ENCODE peak calls at places on chromosomes 13 and 19, in ten cellular contexts. W is tibial nerve, T is PC-3, R is breast epithelium, P is adrenal gland, X is GM23338, A is upper lobe of right lung, Y is psoas muscle, V is AG04450, C is left ventricle myocardium inferior. O is an unnamed sample.

GRCh38 chr13:18944501-18945068 is 237.0 kb downstream of the TUBA3C start:
- DNase-seq in W (no peak), T (no peak), R (no peak), P (no peak), X (no peak), A (peak; percentile 61), Y (no peak), V (no peak), C (no peak), O (no peak)

GRCh38 chr13:97004096-97004876 is 10.0 kb upstream of the OXGR1 start:
- DNase-seq in W (no peak), T (peak; percentile 26), R (no peak), P (no peak), X (no peak), A (no peak), Y (no peak), V (peak; percentile 18), C (no peak), O (no peak)

GRCh38 chr19:13053761-13054604 is 48.7 kb downstream of the LYL1 start:
- DNase-seq in W (peak; percentile 83), T (peak; percentile 99), R (peak; percentile 94), P (peak; percentile 50), X (peak; percentile 50), A (peak; percentile 90), Y (peak; percentile 87), V (peak; percentile 92), C (peak; percentile 93), O (no peak)

GRCh38 chr19:17946965-17947784 is 14.4 kb downstream of the CCDC124 start:
- DNase-seq in W (no peak), T (no peak), R (no peak), P (no peak), X (peak; percentile 63), A (no peak), Y (peak; percentile 27), V (no peak), C (no peak), O (no peak)

GRCh38 chr13:48121733-48122132 is 26.8 kb upstream of the MED4 start:
- DNase-seq in W (no peak), T (no peak), R (no peak), P (no peak), X (no peak), A (no peak), Y (no peak), V (no peak), C (no peak), O (no peak)

GRCh38 chr13:110937511-110938303 is 22.8 kb upstream of the ANKRD10 start:
- DNase-seq in W (no peak), T (no peak), R (no peak), P (no peak), X (no peak), A (no peak), Y (no peak), V (no peak), C (no peak), O (no peak)

GRCh38 chr13:44231786-44232516 is 141.7 kb upstream of the SERP2 start:
- DNase-seq in W (peak; percentile 52), T (peak; percentile 97), R (peak; percentile 90), P (peak; percentile 91), X (peak; percentile 77), A (peak; percentile 88), Y (peak; percentile 72), V (peak; percentile 74), C (no peak), O (no peak)

GRCh38 chr13:39051157-39051556 is 12.9 kb downstream of the NHLRC3 start:
- DNase-seq in W (no peak), T (peak; percentile 52), R (no peak), P (no peak), X (peak; percentile 46), A (no peak), Y (no peak), V (no peak), C (no peak), O (peak; percentile 22)

GRCh38 chr19:54114340-54114826 is 1.1 kb downstream of the TFPT start:
- DNase-seq in W (no peak), T (peak; percentile 64), R (no peak), P (no peak), X (peak; percentile 64), A (peak; percentile 76), Y (no peak), V (no peak), C (no peak), O (peak; percentile 48)

GRCh38 chr13:30569901-30570576 is 47.7 kb upstream of the USPL1 start:
- DNase-seq in W (peak; percentile 29), T (peak; percentile 88), R (no peak), P (peak; percentile 83), X (peak; percentile 17), A (no peak), Y (peak; percentile 19), V (peak; percentile 91), C (no peak), O (no peak)

DNA sequence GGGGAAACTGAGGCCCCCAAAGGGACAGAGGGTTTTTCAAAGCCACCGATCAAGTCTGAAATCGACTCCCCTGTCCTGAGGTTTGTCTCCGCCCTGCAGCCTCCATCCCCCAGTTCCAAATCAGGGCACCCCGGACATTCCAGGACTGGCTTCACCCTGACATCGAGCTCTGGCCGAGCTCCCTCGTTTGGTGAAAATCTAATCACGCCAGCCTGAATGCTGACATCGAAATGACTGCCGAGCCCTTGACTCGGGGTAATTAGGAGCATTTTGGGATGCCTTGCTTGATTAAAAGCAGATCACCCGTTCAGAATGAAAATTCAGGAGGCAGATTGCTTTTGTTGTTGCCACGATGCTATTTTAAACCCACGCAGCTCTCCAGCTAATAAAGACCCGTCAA is 34.3 kb downstream of the ZNRF4 start:
- DNase-seq in W (no peak), T (no peak), R (no peak), P (no peak), X (no peak), A (no peak), Y (no peak), V (no peak), C (no peak), O (no peak)
- H3K27me3 ChIP-seq in W (no peaks in the 10 kb centered on the region), T (peaks cover 39% of the 10 kb centered on the region), R (no peaks in the 10 kb centered on the region), P (peaks cover 20% of the 10 kb centered on the region), X (peaks cover under 1% of the 10 kb centered on the region), A (peaks cover 55% of the 10 kb centered on the region), Y (peaks cover 10% of the 10 kb centered on the region), V (peaks cover 34% of the 10 kb centered on the region), C (peaks cover 98% of the 10 kb centered on the region), O (no peaks in the 10 kb centered on the region)

GRCh38 chr19:41922220-41922576 is 6.1 kb downstream of the ERFL start:
- DNase-seq in W (no peak), T (no peak), R (no peak), P (no peak), X (no peak), A (no peak), Y (no peak), V (no peak), C (no peak), O (no peak)

GRCh38 chr19:41921280-41922219 is 6.7 kb downstream of the ERFL start:
- DNase-seq in W (no peak), T (no peak), R (no peak), P (no peak), X (no peak), A (no peak), Y (no peak), V (no peak), C (no peak), O (no peak)

GRCh38 chr19:41924151-41925145 is 3.8 kb downstream of the ERFL start:
- DNase-seq in W (no peak), T (no peak), R (no peak), P (no peak), X (peak; percentile 0), A (no peak), Y (no peak), V (no peak), C (no peak), O (no peak)

GRCh38 chr19:41922585-41922984 is 5.7 kb downstream of the ERFL start:
- DNase-seq in W (no peak), T (no peak), R (no peak), P (no peak), X (no peak), A (no peak), Y (no peak), V (no peak), C (no peak), O (no peak)

DNA sequence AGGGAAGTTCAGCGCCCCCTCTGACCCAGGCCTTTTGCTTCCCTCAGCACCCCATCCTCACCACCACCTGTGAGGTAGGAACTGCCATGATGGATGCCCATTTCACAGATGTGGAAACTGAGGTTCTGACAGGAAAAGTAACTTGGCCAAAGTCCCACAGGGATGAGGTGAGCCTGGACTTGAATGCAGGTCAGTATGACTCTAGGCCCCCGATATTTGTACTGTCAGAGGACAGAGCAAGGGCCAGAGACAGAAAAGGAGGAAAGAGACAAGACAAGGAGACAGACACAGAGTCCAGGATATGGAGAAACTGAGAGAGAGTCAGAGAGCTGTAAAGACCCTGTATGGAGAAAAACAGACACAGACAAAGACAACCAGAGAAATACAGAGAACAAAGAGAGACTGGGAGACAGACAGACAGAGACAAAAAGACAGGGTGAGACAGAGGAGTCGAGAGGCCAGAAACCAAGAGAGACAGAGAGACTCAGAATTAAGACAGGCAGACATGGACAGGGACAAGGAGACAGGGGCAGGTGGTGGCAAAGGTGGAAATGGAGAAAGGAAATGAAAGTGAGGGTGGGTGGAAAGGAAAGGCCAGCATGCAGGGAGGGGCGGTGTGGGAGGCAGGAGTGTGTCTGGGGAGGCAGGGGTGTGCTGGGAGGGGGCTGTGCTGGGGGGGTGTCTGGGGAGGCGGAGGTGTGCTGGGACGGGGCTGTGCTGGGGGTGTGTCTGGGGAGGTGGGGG is 5.0 kb downstream of the ERFL start:
- DNase-seq in W (no peak), T (no peak), R (no peak), P (no peak), X (no peak), A (no peak), Y (no peak), V (no peak), C (no peak), O (no peak)
- H3K27me3 ChIP-seq in W (peaks cover 6% of the 10 kb centered on the region), T (peaks cover 6% of the 10 kb centered on the region), R (peaks cover 3% of the 10 kb centered on the region), P (peaks cover 61% of the 10 kb centered on the region), X (peaks cover 98% of the 10 kb centered on the region), A (peaks cover 71% of the 10 kb centered on the region), Y (peaks cover 47% of the 10 kb centered on the region), V (peaks cover 60% of the 10 kb centered on the region), C (peaks cover 98% of the 10 kb centered on the region), O (no peaks in the 10 kb centered on the region)

GRCh38 chr19:55442372-55443044 is 592 bp downstream of the SHISA7 start:
- DNase-seq in W (no peak), T (no peak), R (no peak), P (no peak), X (peak; percentile 62), A (no peak), Y (no peak), V (no peak), C (no peak), O (no peak)
- H3K27me3 ChIP-seq in W (no peaks in the 10 kb centered on the region), T (peaks cover 55% of the 10 kb centered on the region), R (peaks cover 20% of the 10 kb centered on the region), P (peaks cover 55% of the 10 kb centered on the region), X (peaks cover 92% of the 10 kb centered on the region), A (peaks cover 56% of the 10 kb centered on the region), Y (peaks cover 44% of the 10 kb centered on the region), V (peaks cover 61% of the 10 kb centered on the region), C (peaks cover 97% of the 10 kb centered on the region), O (peaks cover 33% of the 10 kb centered on the region)

DNA sequence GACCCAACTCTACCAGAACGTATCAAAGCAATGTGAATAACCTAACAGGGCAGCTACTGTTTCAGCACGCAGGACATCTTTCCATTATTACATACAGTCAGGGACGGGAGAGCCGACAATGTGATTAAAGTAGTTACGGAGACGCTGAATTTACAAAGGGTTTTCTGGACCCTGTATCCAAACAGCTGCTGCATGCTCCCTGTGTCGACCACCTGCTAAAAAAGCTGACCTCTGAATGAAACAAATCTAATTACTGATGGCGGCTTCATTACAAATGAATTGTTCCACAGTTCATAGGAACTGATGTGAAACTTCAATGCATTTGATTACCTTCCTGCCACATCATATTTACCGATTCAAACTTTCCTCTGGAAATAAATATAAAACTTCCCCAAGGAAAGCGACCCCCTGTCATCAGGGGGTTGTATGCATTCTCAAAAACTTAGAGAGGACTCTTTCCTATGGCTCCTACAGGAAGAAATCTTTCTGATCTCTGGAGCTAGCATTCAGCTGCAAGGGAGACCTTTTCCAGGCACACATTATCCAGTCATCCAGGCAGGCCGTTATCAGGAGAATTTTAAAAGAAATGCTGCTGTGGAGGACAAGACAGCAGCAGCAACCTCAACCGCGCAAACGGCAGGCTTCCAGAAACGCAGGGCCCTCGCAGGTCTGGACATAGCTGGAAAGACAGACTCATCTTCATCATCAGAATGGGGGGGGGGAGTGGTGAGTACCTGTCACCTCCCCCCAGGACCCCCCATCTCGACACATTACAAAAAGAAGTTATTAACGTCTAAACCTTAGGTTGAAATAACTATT is 3.1 kb downstream of the EFNB2 start:
- DNase-seq in W (no peak), T (peak; percentile 41), R (no peak), P (no peak), X (no peak), A (no peak), Y (no peak), V (no peak), C (no peak), O (no peak)
- H3K27me3 ChIP-seq in W (no peaks in the 10 kb centered on the region), T (no peaks in the 10 kb centered on the region), R (no peaks in the 10 kb centered on the region), P (peaks cover 9% of the 10 kb centered on the region), X (peaks cover 29% of the 10 kb centered on the region), A (no peaks in the 10 kb centered on the region), Y (no peaks in the 10 kb centered on the region), V (no peaks in the 10 kb centered on the region), C (no peaks in the 10 kb centered on the region), O (no peaks in the 10 kb centered on the region)

O was measured in naive thymus-derived CD4-positive, alpha-beta T cell.